ENCODE peak calls at places on chromosomes 4 and X, in five cellular contexts. J, B, G, L and E are unnamed samples. For H3K9me2, the result is how much of the 10 kb centered on the place peaks cover.

GRCh38 chr4:153151535-153152452 is 52.4 kb upstream of the TRIM2 start:
- DNase-seq in J (peak), B (no peak), G (peak), L (peak), E (peak)

GRCh38 chr4:84632092-84632491 is 49.2 kb downstream of the CDS1 start:
- DNase-seq in J (no peak), B (no peak), G (peak), L (peak), E (no peak)

GRCh38 chrX:111376897-111377601 is 34.9 kb downstream of the DCX start:
- DNase-seq in J (peak), B (no peak), G (no peak), L (no peak), E (peak)

GRCh38 chr4:91257721-91258120 is 1046.0 kb upstream of the GRID2 start:
- DNase-seq in J (no peak), B (no peak), G (no peak), L (no peak), E (no peak)

GRCh38 chrX:124388562-124388961 is 42.2 kb downstream of the SH2D1A start:
- DNase-seq in J (peak), B (peak), G (peak), L (peak), E (peak)

GRCh38 chrX:41335590-41336331 is 1.8 kb downstream of the DDX3X start:
- DNase-seq in J (no peak), B (no peak), G (peak), L (peak), E (no peak)

GRCh38 chr4:6198278-6198677 is 2.1 kb downstream of the JAKMIP1 start:
- DNase-seq in J (no peak), B (no peak), G (no peak), L (no peak), E (no peak)

GRCh38 chrX:30577362-30577961 is at the start of gene TASL:
- DNase-seq in J (no peak), B (no peak), G (no peak), L (no peak), E (no peak)

GRCh38 chr4:21948347-21949072 is at the start of gene KCNIP4:
- DNase-seq in J (peak), B (no peak), G (no peak), L (peak), E (peak)
- TF ChIP-seq EZH2 in J (peak), B (no peak), G (no peak), L (no peak), E (peak)

GRCh38 chr4:79872738-79873137 is 200.3 kb downstream of the ANTXR2 start:
- DNase-seq in J (no peak), B (no peak), G (peak), L (no peak), E (no peak)

GRCh38 chr4:79874197-79874596 is 198.8 kb downstream of the ANTXR2 start:
- DNase-seq in J (no peak), B (no peak), G (no peak), L (no peak), E (no peak)

GRCh38 chr4:79864470-79865190 is 208.4 kb downstream of the ANTXR2 start:
- DNase-seq in J (no peak), B (no peak), G (no peak), L (no peak), E (no peak)

GRCh38 chr4:79865253-79865652 is 207.8 kb downstream of the ANTXR2 start:
- DNase-seq in J (no peak), B (no peak), G (peak), L (peak), E (no peak)

DNA sequence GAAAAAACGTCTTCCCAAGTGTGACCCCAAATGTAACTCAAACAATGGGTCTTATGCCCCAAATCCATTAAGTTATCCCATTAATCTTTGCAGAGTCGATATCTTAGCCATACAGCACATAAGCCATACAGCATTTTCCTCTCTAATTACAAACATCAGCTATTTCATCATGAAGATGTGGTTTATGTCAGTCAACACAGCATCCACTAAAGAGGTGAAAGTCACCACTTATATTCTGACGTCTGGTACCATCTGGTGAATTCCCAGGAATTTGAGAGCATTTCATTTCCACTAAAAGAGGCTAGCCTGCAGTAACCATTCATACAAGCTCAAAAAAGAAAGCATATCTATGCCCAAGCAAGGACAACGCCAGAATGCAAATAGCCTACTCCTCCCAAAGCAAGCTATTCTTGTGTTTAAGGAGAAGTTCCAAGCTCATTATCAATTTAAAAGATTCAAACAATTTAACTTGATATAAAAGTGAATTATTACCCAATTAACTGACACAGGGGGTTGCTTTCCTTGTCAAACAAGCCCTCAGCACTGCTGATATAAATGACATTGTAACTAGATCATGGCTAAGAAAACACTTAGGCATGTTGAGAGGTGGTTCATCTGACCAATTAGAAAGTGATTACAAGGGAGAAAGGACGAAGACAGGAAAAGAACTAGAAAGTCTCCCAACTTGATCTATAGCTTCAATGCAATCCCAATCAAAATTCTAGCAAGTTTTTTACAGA is 203.3 kb downstream of the ANTXR2 start:
- DNase-seq in J (no peak), B (no peak), G (no peak), L (no peak), E (no peak)
- H3K9me2 ChIP-seq in J (under half), B (under half), G (under half), L (under half), E (under half)

GRCh38 chrX:106731590-106731989 is 5.1 kb downstream of the RNF128 start:
- DNase-seq in J (no peak), B (no peak), G (no peak), L (no peak), E (no peak)

GRCh38 chrX:106730385-106730784 is 3.9 kb downstream of the RNF128 start:
- DNase-seq in J (no peak), B (no peak), G (no peak), L (no peak), E (peak)

GRCh38 chrX:106728337-106728736 is 1.8 kb downstream of the RNF128 start:
- DNase-seq in J (no peak), B (no peak), G (no peak), L (no peak), E (no peak)

DNA sequence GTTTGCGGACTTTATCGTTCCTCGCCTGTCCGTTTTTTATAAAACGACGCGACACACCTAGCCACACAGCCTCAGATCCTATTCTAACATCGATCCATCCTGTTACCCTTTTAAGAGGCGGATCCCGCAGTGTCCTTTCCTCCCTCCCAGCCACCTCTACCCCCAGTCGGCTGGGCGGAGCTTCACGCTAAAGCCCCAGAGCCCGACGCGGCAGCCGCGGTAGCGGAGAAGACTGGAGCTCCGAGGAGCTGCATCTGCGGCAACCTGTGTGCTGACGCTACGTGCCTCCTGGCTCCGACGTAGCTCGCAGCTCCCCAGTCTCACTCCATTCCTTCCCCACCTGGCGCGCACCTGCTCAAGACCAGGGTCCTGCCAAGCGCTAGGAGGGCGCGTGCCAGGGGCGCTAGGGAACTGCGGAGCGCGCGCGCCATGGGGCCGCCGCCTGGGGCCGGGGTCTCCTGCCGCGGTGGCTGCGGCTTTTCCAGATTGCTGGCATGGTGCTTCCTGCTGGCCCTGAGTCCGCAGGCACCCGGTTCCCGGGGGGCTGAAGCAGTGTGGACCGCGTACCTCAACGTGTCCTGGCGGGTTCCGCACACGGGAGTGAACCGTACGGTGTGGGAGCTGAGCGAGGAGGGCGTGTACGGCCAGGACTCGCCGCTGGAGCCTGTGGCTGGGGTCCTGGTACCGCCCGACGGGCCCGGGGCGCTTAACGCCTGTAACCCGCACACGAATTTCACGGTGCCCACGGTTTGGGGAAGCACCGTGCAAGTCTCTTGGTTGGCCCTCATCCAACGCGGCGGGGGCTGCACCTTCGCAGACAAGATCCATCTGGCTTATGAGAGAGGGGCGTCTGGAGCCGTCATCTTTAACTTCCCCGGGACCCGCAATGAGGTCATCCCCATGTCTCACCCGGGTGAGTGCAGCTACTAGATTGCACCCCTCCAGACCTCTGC is at the start of gene RNF128:
- DNase-seq in J (peak), B (peak), G (peak), L (peak), E (peak)
- TF ChIP-seq EZH2 in J (no peak), B (no peak), G (peak), L (no peak), E (no peak)

GRCh38 chr4:51853027-51853682 is 10.2 kb downstream of the DCUN1D4 start:
- DNase-seq in J (peak), B (no peak), G (no peak), L (peak), E (peak)
- H3K9me2 ChIP-seq in J (under half), B (under half), G (under half), L (under half), E (under half)

DNA sequence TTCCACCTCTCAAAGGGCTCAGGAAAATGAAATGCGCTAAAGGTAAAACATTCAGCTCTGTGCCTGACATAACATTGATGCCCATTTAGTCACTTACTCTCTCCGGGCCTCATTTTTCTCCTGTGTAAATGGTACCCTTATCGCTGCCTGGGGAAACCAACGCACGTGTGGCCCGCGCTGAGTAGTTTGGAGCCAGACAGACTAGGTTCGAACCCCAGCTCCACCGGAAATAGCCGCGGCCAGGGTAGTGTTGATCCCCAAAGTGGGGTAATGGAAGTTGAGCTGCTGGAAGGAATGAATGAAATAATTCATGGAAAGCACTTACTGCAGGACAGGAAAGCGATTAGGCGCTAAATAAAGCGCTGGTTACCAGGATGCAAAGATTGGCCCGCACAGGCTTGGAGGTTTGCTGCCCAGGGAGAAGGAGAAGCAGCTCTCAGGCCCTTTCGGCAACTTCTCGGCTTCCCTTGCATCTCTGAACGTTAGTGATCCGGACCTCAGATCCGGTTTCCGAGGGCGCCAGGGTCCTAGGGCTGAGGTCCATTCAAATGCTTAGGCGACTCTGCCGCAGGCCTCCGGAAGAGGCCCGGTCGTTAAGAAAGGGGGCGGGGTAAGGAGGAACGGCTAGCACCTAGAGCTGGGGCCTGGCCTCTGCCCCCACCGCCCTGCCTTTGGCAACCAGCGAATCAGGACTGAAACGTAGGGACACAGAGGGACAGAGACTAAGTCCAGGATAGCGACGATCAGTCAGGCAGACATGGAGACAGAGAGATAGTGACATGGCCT is 13.3 kb downstream of the NKX3-2 start:
- DNase-seq in J (peak), B (no peak), G (no peak), L (no peak), E (no peak)
- TF ChIP-seq EZH2 in J (peak), B (no peak), G (no peak), L (peak), E (peak)

GRCh38 chr4:143538979-143539669 is 25.6 kb downstream of the SMARCA5 start:
- DNase-seq in J (no peak), B (no peak), G (no peak), L (no peak), E (no peak)

GRCh38 chr4:143539670-143540023 is 26.1 kb downstream of the SMARCA5 start:
- DNase-seq in J (no peak), B (no peak), G (no peak), L (no peak), E (no peak)
- H3K9me2 ChIP-seq in J (under half), B (under half), G (under half), L (under half), E (under half)

DNA sequence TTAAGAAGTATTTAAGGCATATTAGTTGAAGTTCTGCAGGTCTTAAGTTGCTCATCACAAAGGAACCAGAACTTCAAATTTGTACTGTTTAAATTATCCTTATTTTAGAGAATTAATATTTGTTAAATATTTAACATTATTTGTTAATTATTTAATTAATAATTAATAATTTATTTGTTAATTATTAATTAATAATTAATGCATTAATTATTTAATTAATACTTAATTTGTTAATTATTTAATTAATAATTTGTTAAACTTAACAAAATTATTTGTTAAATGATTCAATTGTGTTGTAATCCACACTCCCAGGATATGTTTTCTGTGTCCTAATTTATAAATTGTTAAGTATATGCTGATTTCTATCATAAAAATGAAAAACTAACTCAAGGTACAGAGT is 129.4 kb downstream of the GLRA3 start:
- DNase-seq in J (no peak), B (no peak), G (no peak), L (no peak), E (no peak)
- TF ChIP-seq EZH2 in J (no peak), B (no peak), G (no peak), L (no peak), E (no peak)

GRCh38 chrX:132395645-132396044 is 93.2 kb downstream of the MBNL3 start:
- DNase-seq in J (no peak), B (no peak), G (no peak), L (no peak), E (no peak)

GRCh38 chrX:132390817-132391216 is 98.0 kb downstream of the MBNL3 start:
- DNase-seq in J (no peak), B (no peak), G (no peak), L (no peak), E (no peak)

GRCh38 chrX:132393090-132393884 is 95.6 kb downstream of the MBNL3 start:
- DNase-seq in J (no peak), B (no peak), G (no peak), L (peak), E (no peak)

GRCh38 chrX:132393992-132394391 is 94.8 kb downstream of the MBNL3 start:
- DNase-seq in J (no peak), B (no peak), G (no peak), L (peak), E (no peak)

GRCh38 chrX:132395059-132395458 is 93.8 kb downstream of the MBNL3 start:
- DNase-seq in J (no peak), B (no peak), G (no peak), L (no peak), E (no peak)
- H3K9me2 ChIP-seq in J (under half), B (under half), G (under half), L (under half), E (under half)

GRCh38 chr4:174212061-174212460 is 71.4 kb downstream of the FBXO8 start:
- DNase-seq in J (no peak), B (no peak), G (no peak), L (no peak), E (no peak)

GRCh38 chr4:174213734-174214101 is 69.7 kb downstream of the FBXO8 start:
- DNase-seq in J (peak), B (no peak), G (no peak), L (no peak), E (no peak)

GRCh38 chr4:174210354-174210753 is 73.1 kb downstream of the FBXO8 start:
- DNase-seq in J (peak), B (no peak), G (no peak), L (no peak), E (no peak)

GRCh38 chr4:174210952-174211490 is 72.4 kb downstream of the FBXO8 start:
- DNase-seq in J (no peak), B (no peak), G (peak), L (peak), E (no peak)

GRCh38 chr4:174211611-174212044 is 71.8 kb downstream of the FBXO8 start:
- DNase-seq in J (no peak), B (no peak), G (no peak), L (no peak), E (no peak)
- TF ChIP-seq EZH2 in J (peak), B (no peak), G (no peak), L (no peak), E (peak)

DNA sequence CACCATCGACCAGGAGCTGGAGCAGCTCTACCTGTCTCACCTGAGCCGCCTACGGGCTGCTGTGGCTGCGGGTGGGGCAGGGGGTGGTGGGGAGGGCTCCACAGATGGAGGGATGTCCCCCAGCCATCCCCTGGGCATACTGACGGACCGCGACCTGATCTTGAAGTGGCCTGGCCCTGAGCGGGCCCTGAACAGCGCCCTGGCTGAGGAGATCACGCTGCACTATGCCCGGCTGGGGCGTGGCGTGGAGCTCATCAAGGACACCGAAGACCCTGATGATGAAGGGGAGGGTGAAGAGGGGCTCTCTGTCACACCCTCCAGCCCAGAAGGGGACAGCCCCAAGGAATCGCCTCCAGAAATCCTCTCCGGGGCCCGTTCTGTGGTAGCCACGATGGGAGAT is 16.5 kb downstream of the PPP1R3F start:
- DNase-seq in J (no peak), B (no peak), G (no peak), L (no peak), E (no peak)
- H3K9me2 ChIP-seq in J (under half), B (under half), G (under half), L (under half), E (under half)